ENCODE peak calls at places on chromosomes 5 and 9, in nine cellular contexts. J, Q, K, R, L, B, Y, A and H are unnamed samples.

GRCh38 chr5:180353226-180353962 is at the start of gene GFPT2:
- DNase-seq in K (peak; percentile 48), B (peak; percentile 77), Q (peak; percentile 69), J (peak; percentile 61), L (no peak), Y (peak; percentile 89), R (peak; percentile 86), A (peak; percentile 47), H (peak; percentile 79)

GRCh38 chr5:105903069-105903468 is 1767.7 kb downstream of the EFNA5 start:
- DNase-seq in L (no peak), J (no peak), R (no peak), K (no peak), Y (no peak), Q (no peak), B (no peak), A (peak; percentile 14), H (peak; percentile 28)

GRCh38 chr9:99905833-99906402 is 536 bp upstream of the STX17 start:
- DNase-seq in R (peak; percentile 49), B (peak; percentile 74), L (no peak), Y (no peak), Q (no peak), J (peak; percentile 9), K (peak; percentile 23), A (peak; percentile 1), H (peak; percentile 6)

GRCh38 chr9:19630762-19631161 is 158.1 kb downstream of the SLC24A2 start:
- DNase-seq in B (no peak), K (no peak), Y (no peak), L (no peak), J (no peak), Q (no peak), R (no peak), A (no peak), H (no peak)

GRCh38 chr9:35650341-35651158 is at the start of gene SIT1:
- DNase-seq in K (no peak), A (no peak), J (peak; percentile 82), R (no peak), Y (no peak), L (no peak), B (no peak), Q (no peak), H (no peak)

GRCh38 chr5:159807586-159807985 is 108.7 kb upstream of the ADRA1B start:
- DNase-seq in B (no peak), Q (no peak), Y (no peak), K (no peak), J (no peak), R (no peak), A (no peak), L (no peak), H (no peak)

GRCh38 chr5:131786036-131786435 is 10.8 kb downstream of the FNIP1 start:
- DNase-seq in B (no peak), Y (no peak), L (no peak), Q (no peak), J (no peak), A (no peak), K (no peak), R (no peak), H (no peak)

GRCh38 chr5:5695266-5695665 is 272.8 kb downstream of the ICE1 start:
- DNase-seq in J (no peak), B (no peak), K (no peak), Q (no peak), L (no peak), R (no peak), A (no peak), Y (peak; percentile 39), H (no peak)

GRCh38 chr5:136020383-136021015 is 8.3 kb upstream of the TGFBI start:
- DNase-seq in Q (peak; percentile 95), Y (no peak), R (peak; percentile 85), B (peak; percentile 96), K (peak; percentile 50), A (peak; percentile 98), J (no peak), L (no peak), H (peak; percentile 96)

GRCh38 chr9:120242397-120242796 is 337.6 kb downstream of the CDK5RAP2 start:
- DNase-seq in B (no peak), J (no peak), A (no peak), L (no peak), R (no peak), K (no peak), Q (no peak), Y (no peak), H (no peak)

GRCh38 chr9:135924628-135925338 is 17.4 kb upstream of the CAMSAP1 start:
- DNase-seq in Q (no peak), Y (no peak), B (no peak), L (no peak), R (no peak), A (no peak), K (no peak), J (peak; percentile 33), H (no peak)

GRCh38 chr9:125374443-125375309 is 113.0 kb downstream of the GAPVD1 start:
- DNase-seq in R (peak; percentile 70), Q (peak; percentile 72), L (peak; percentile 63), Y (peak; percentile 88), A (peak; percentile 51), K (peak; percentile 28), B (peak; percentile 66), J (peak; percentile 87), H (peak; percentile 68)

GRCh38 chr5:138657360-138657759 is 82.2 kb upstream of the HSPA9 start:
- DNase-seq in R (no peak), A (no peak), L (no peak), Q (no peak), K (no peak), B (no peak), Y (no peak), J (no peak), H (no peak)

GRCh38 chr9:104286792-104287191 is 192.7 kb downstream of the SMC2 start:
- DNase-seq in Q (no peak), B (peak; percentile 72), L (no peak), Y (no peak), K (no peak), A (no peak), R (no peak), J (no peak), H (no peak)

GRCh38 chr9:98356953-98357352 is 101.5 kb upstream of the TBC1D2 start:
- DNase-seq in R (no peak), Q (no peak), Y (no peak), L (no peak), A (peak; percentile 36), B (peak; percentile 62), J (no peak), K (no peak), H (peak; percentile 88)

GRCh38 chr9:79686381-79687130 is 114.8 kb downstream of the TLE4 start:
- DNase-seq in K (no peak), Q (peak; percentile 40), R (no peak), L (no peak), Y (no peak), B (peak; percentile 35), J (no peak), A (peak; percentile 99), H (peak; percentile 99)

GRCh38 chr5:1500411-1501091 is 23.2 kb downstream of the LPCAT1 start:
- DNase-seq in R (no peak), J (no peak), B (no peak), K (no peak), Q (no peak), A (no peak), L (no peak), Y (no peak), H (peak; percentile 30)

GRCh38 chr5:122258840-122259239 is 53.2 kb upstream of the SNCAIP start:
- DNase-seq in Y (no peak), Q (no peak), A (no peak), K (no peak), B (no peak), J (no peak), R (no peak), L (no peak), H (no peak)

GRCh38 chr9:134307223-134307600 is 19.0 kb upstream of the RXRA start:
- DNase-seq in R (no peak), K (no peak), A (no peak), B (no peak), Q (no peak), J (no peak), Y (no peak), L (no peak), H (no peak)

GRCh38 chr5:172170251-172170701 is 17.7 kb downstream of the STK10 start:
- DNase-seq in K (no peak), Q (no peak), B (no peak), A (no peak), R (no peak), J (no peak), Y (no peak), L (no peak), H (no peak)
- H3K4me2 ChIP-seq in K (no peak overlapping the region), Q (no peak overlapping the region), B (no peak overlapping the region), A (no peak overlapping the region), R (no peak overlapping the region), J (no peak overlapping the region), Y (no peak overlapping the region), L (no peak overlapping the region), H (no peak overlapping the region)

GRCh38 chr9:23635276-23635675 is 190.8 kb downstream of the ELAVL2 start:
- DNase-seq in B (no peak), A (peak; percentile 18), R (no peak), Y (no peak), L (peak; percentile 34), J (no peak), Q (no peak), K (no peak), H (no peak)
- H3K4me2 ChIP-seq in B (no peak overlapping the region), A (no peak overlapping the region), R (no peak overlapping the region), Y (no peak overlapping the region), L (no peak overlapping the region), J (no peak overlapping the region), Q (no peak overlapping the region), K (no peak overlapping the region), H (no peak overlapping the region)

GRCh38 chr5:76393035-76393680 is 9.9 kb upstream of the IQGAP2 start:
- DNase-seq in Y (no peak), R (no peak), B (no peak), A (no peak), L (no peak), K (no peak), Q (no peak), J (no peak), H (no peak)
- H3K4me2 ChIP-seq in Y (no peak overlapping the region), R (no peak overlapping the region), B (no peak overlapping the region), A (no peak overlapping the region), L (no peak overlapping the region), K (no peak overlapping the region), Q (no peak overlapping the region), J (no peak overlapping the region), H (no peak overlapping the region)

GRCh38 chr9:21558627-21559401 is 76.7 kb upstream of the IFNE start:
- DNase-seq in B (no peak), Y (no peak), J (no peak), K (peak; percentile 8), L (no peak), A (no peak), Q (peak; percentile 79), R (no peak), H (peak; percentile 52)

GRCh38 chr9:21561502-21561901 is 79.4 kb upstream of the IFNE start:
- DNase-seq in J (no peak), Y (no peak), R (no peak), Q (no peak), B (no peak), K (no peak), A (no peak), L (no peak), H (no peak)

GRCh38 chr9:21560281-21560745 is 78.2 kb upstream of the IFNE start:
- DNase-seq in J (no peak), R (no peak), L (no peak), K (no peak), Q (no peak), A (no peak), Y (no peak), B (no peak), H (peak; percentile 28)

GRCh38 chr9:21558079-21558478 is 76.0 kb upstream of the IFNE start:
- DNase-seq in B (no peak), J (no peak), R (no peak), K (no peak), Q (no peak), L (no peak), Y (no peak), A (no peak), H (no peak)

GRCh38 chr9:21559402-21560280 is 77.5 kb upstream of the IFNE start:
- DNase-seq in B (peak; percentile 82), A (peak; percentile 81), Y (peak; percentile 77), K (peak; percentile 14), R (peak; percentile 83), J (no peak), L (peak; percentile 11), Q (peak; percentile 83), H (peak; percentile 66)
- H3K4me2 ChIP-seq in B (peak overlapping the region; percentile 96), A (peak overlapping the region; percentile 90), Y (peak overlapping the region; percentile 76), K (peak overlapping the region; percentile 96), R (peak overlapping the region; percentile 92), J (no peak overlapping the region), L (peak overlapping the region; percentile 50), Q (peak overlapping the region; percentile 95), H (peak overlapping the region; percentile 82)